ENCODE peak calls at places on chromosomes 11 and 22, in eight cellular contexts. Q is tibial artery, T is endodermal cell, I is ascending aorta, K is mucosa of descending colon, Y is cardiac muscle cell, D is thoracic aorta, N is tibial nerve. J is an unnamed sample. For H3K9me3, the result is how much of the 10 kb centered on the place peaks cover.

GRCh38 chr22:22789233-22789921 is 98.2 kb upstream of the IGLL5 start:
- DNase-seq in Q (no peak), T (no peak), I (no peak), K (no peak), Y (no peak), D (no peak), N (no peak), J (no peak)

GRCh38 chr11:117387992-117388765 is 60.5 kb downstream of the CEP164 start:
- DNase-seq in Q (peak), T (no peak), I (no peak), K (no peak), Y (no peak), D (no peak), N (no peak), J (no peak)

GRCh38 chr22:32475428-32476010 is 908 bp downstream of the FBXO7 start:
- DNase-seq in Q (peak), T (peak), I (peak), K (peak), Y (peak), D (no peak), N (no peak), J (no peak)

GRCh38 chr11:45254070-45254469 is 32.1 kb downstream of the SYT13 start:
- DNase-seq in Q (no peak), T (no peak), I (no peak), K (no peak), Y (no peak), D (no peak), N (no peak), J (no peak)

GRCh38 chr22:42194953-42195352 is 64.3 kb upstream of the CYP2D6 start:
- DNase-seq in Q (no peak), T (no peak), I (no peak), K (no peak), Y (no peak), D (no peak), N (no peak), J (no peak)

GRCh38 chr11:111913997-111914396 is 1.5 kb downstream of the HSPB2 start:
- DNase-seq in Q (peak), T (no peak), I (peak), K (peak), Y (no peak), D (peak), N (peak), J (no peak)

GRCh38 chr11:120180571-120181445 is 30.0 kb upstream of the OAF start:
- DNase-seq in Q (peak), T (peak), I (peak), K (no peak), Y (no peak), D (no peak), N (peak), J (no peak)

GRCh38 chr11:106961518-106961917 is 56.8 kb downstream of the GUCY1A2 start:
- DNase-seq in Q (no peak), T (no peak), I (no peak), K (no peak), Y (no peak), D (no peak), N (no peak), J (no peak)

GRCh38 chr22:38448945-38449745 is 5.9 kb downstream of the KCNJ4 start:
- DNase-seq in Q (no peak), T (no peak), I (no peak), K (no peak), Y (no peak), D (no peak), N (no peak), J (no peak)

GRCh38 chr22:33747576-33748180 is 172.6 kb downstream of the LARGE1 start:
- DNase-seq in Q (no peak), T (no peak), I (no peak), K (no peak), Y (no peak), D (no peak), N (no peak), J (no peak)

GRCh38 chr11:109112748-109113378 is 309.1 kb upstream of the C11orf87 start:
- DNase-seq in Q (no peak), T (peak), I (no peak), K (no peak), Y (peak), D (no peak), N (no peak), J (no peak)

GRCh38 chr11:62922189-62922589 is 1.0 kb upstream of the CHRM1 start:
- DNase-seq in Q (no peak), T (peak), I (no peak), K (no peak), Y (no peak), D (no peak), N (no peak), J (no peak)

DNA sequence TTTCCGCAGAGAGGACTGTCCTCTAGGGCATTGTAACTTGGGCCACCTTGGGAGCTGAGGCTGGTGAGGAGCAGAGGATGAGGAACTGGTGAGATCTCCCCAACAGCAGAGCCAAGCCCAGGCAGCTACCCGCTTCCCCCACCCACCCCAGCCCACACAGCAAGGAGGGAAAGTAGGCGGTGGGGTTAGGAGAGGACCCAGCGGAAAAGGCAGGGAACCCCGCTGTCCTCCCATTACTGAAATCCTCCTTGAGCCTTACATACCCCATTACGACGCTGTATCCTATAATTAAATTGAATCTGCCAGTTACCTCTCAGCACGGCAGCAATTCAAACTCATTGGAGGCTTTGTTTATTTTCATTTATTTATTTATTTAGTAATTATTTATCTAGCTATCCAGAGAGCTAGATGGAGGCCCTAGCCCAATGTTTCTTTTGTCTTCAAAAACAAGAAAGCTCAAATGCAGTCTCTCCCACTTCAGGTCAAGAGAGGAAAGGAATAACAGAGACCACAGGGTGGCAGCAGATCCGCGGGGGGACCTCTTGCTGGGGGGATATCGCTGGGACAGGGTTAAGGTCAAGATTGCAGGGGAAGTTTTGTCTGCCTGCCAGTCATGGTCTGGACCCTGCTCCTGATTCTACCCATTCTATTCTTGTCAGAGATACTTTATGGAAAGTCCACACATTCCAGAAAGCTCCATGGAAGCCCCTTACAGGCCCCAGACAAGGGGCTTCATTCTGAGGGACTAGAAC is 218.0 kb downstream of the ST3GAL4 start:
- DNase-seq in Q (no peak), T (peak), I (no peak), K (no peak), Y (peak), D (no peak), N (no peak), J (no peak)
- TF ChIP-seq CTCF in Q (no peak), T (peak), I (no peak), K (no peak), Y (no peak), D (no peak), N (no peak), J (no peak)

GRCh38 chr22:39955675-39956074 is 4.5 kb upstream of the TMA7B start:
- DNase-seq in Q (no peak), T (no peak), I (no peak), K (no peak), Y (no peak), D (no peak), N (no peak), J (no peak)

GRCh38 chr22:39958916-39959639 is 1.1 kb upstream of the TMA7B start:
- DNase-seq in Q (no peak), T (no peak), I (no peak), K (no peak), Y (peak), D (no peak), N (no peak), J (no peak)

GRCh38 chr22:39954584-39955055 is 5.6 kb upstream of the TMA7B start:
- DNase-seq in Q (no peak), T (no peak), I (no peak), K (no peak), Y (no peak), D (no peak), N (peak), J (no peak)

GRCh38 chr22:39958009-39958711 is 2.0 kb upstream of the TMA7B start:
- DNase-seq in Q (no peak), T (no peak), I (no peak), K (no peak), Y (no peak), D (no peak), N (no peak), J (no peak)

DNA sequence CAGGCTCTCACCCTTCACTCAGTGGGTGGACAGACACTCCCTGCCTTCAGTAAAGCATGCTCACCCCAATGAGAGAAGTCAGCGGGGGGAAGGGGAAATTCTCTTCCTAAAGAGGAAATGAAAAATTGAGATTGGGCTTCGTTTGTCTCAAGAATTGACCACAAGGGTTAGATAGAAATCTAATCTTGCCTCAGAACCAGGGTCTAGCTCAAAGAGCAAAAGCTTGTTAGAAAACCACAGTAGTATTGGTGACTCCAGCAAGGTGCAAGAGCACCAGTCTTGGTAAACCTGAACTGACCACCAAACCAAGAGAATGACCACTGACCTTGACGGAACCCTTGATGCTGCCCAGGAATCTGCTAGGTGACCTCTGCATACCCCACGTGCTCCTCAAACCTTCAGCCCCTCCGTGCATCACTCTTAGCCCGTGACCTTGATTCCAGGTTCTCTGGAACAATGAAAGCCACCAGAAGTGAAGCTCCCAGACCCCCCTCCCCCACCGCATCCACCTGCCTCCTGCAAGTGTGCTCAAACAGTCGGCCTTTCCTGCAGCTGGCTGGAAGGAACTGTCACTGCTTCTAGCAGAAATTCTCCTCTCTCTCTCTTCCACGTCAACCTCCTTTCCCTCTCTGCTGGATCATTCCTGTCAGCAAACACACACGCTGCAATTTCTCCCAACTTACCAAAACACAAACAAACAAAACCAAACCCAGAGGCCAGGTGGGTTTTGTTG is 3.1 kb upstream of the TMA7B start:
- DNase-seq in Q (no peak), T (no peak), I (no peak), K (no peak), Y (no peak), D (no peak), N (no peak), J (no peak)
- H3K9me3 ChIP-seq in Q (under half), T (under half), I (under half), K (under half), Y (under half), D (under half), N (under half), J (under half)

GRCh38 chr22:17754233-17754925 is 19.9 kb downstream of the BID start:
- DNase-seq in Q (no peak), T (peak), I (no peak), K (no peak), Y (no peak), D (no peak), N (no peak), J (no peak)
- TF ChIP-seq CTCF in Q (no peak), T (peak), I (no peak), K (no peak), Y (peak), D (no peak), N (no peak), J (no peak)

GRCh38 chr11:132080121-132080520 is 709.7 kb downstream of the NTM start:
- DNase-seq in Q (no peak), T (no peak), I (no peak), K (no peak), Y (no peak), D (no peak), N (no peak), J (no peak)

GRCh38 chr11:132088551-132088950 is 718.1 kb downstream of the NTM start:
- DNase-seq in Q (no peak), T (no peak), I (no peak), K (no peak), Y (no peak), D (no peak), N (no peak), J (no peak)

GRCh38 chr11:132082566-132082965 is 712.2 kb downstream of the NTM start:
- DNase-seq in Q (no peak), T (no peak), I (no peak), K (no peak), Y (no peak), D (no peak), N (no peak), J (no peak)

GRCh38 chr11:132087148-132087547 is 716.7 kb downstream of the NTM start:
- DNase-seq in Q (no peak), T (no peak), I (no peak), K (no peak), Y (no peak), D (no peak), N (no peak), J (no peak)

GRCh38 chr11:132084433-132084832 is 714.0 kb downstream of the NTM start:
- DNase-seq in Q (no peak), T (no peak), I (no peak), K (no peak), Y (no peak), D (no peak), N (no peak), J (no peak)
- H3K9me3 ChIP-seq in Q (under half), T (under half), I (under half), K (half or more), Y (under half), D (under half), N (under half), J (half or more)

DNA sequence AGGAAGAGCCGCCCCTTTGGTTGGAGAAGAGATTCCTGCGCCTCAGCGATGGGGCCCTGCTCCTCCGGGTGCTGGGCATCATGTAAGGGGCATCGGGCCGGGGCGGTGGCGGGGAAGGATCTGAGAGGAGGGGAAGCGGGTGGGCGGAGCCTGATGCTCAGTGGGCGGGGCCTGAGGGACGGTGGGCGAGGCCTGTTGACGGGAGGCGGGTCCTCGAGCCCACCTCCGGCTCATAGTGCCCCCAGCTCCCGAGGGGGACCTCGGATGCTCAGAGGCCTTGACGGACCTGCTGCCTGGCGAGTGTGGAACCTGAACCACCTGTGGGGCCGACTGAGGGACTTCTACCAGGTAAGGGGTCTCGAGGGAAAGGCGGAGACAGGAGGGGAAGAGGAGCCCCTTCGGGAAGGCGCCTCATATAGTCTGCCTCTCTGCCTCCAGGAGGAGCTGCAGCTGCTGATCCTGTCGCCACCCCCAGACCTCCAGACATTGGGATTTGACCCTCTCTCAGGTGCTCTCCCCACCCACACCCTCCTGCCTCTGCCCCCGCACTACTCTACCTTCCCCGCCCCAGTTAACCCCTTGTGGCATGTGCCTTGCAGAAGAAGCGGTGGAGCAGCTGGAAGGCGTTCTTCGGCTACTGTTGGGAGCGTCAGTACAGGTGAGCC is 799 bp downstream of the CCDC88B start:
- DNase-seq in Q (peak), T (peak), I (no peak), K (peak), Y (peak), D (no peak), N (peak), J (no peak)
- TF ChIP-seq CTCF in Q (no peak), T (peak), I (no peak), K (no peak), Y (no peak), D (no peak), N (no peak), J (no peak)